ENCODE peak calls at places on chromosomes 12 and 14, in nine cellular contexts. T, B, I, Z, L, E, P, X and Y are unnamed samples. For H3K27me3, the result is how much of the 10 kb centered on the place peaks cover.

GRCh38 chr12:110498984-110499706 is 2.8 kb downstream of the VPS29 start:
- DNase-seq in T (no peak), B (no peak), I (no peak), Z (no peak), L (peak), E (peak), P (no peak), X (no peak), Y (no peak)

GRCh38 chr14:35963209-35963608 is 137.1 kb downstream of the BRMS1L start:
- DNase-seq in T (no peak), B (no peak), I (peak), Z (no peak), L (peak), E (no peak), P (no peak), X (no peak), Y (no peak)

GRCh38 chr12:121214171-121214777 is 4.3 kb downstream of the P2RX4 start:
- DNase-seq in T (no peak), B (no peak), I (no peak), Z (no peak), L (no peak), E (peak), P (no peak), X (no peak), Y (no peak)

GRCh38 chr12:87806310-87806709 is 222.9 kb downstream of the C12orf50 start:
- DNase-seq in T (no peak), B (no peak), I (no peak), Z (no peak), L (no peak), E (no peak), P (no peak), X (no peak), Y (no peak)

GRCh38 chr14:103281496-103282231 is 52.4 kb upstream of the EIF5 start:
- DNase-seq in T (peak), B (no peak), I (peak), Z (peak), L (peak), E (peak), P (no peak), X (peak), Y (peak)

GRCh38 chr12:63294327-63294632 is 143.3 kb upstream of the AVPR1A start:
- DNase-seq in T (no peak), B (no peak), I (no peak), Z (no peak), L (peak), E (peak), P (no peak), X (no peak), Y (no peak)

GRCh38 chr12:19925881-19926665 is 442.3 kb upstream of the PDE3A start:
- DNase-seq in T (no peak), B (no peak), I (no peak), Z (no peak), L (no peak), E (no peak), P (no peak), X (no peak), Y (no peak)

GRCh38 chr12:110234197-110235154 is 46.6 kb upstream of the ATP2A2 start:
- DNase-seq in T (no peak), B (no peak), I (no peak), Z (no peak), L (no peak), E (no peak), P (no peak), X (no peak), Y (no peak)

GRCh38 chr14:91302391-91302790 is 57.9 kb upstream of the GPR68 start:
- DNase-seq in T (no peak), B (no peak), I (no peak), Z (no peak), L (no peak), E (no peak), P (no peak), X (no peak), Y (no peak)

GRCh38 chr12:131113562-131113961 is 159.9 kb downstream of the ADGRD1 start:
- DNase-seq in T (no peak), B (no peak), I (no peak), Z (no peak), L (no peak), E (no peak), P (no peak), X (no peak), Y (no peak)

GRCh38 chr12:132904718-132905328 is 17.4 kb upstream of the CHFR start:
- DNase-seq in T (peak), B (peak), I (peak), Z (peak), L (no peak), E (peak), P (no peak), X (peak), Y (peak)

GRCh38 chr12:32365473-32366064 is 33.8 kb upstream of the FGD4 start:
- DNase-seq in T (peak), B (no peak), I (peak), Z (peak), L (peak), E (peak), P (peak), X (peak), Y (peak)

GRCh38 chr12:132558861-132559623 is 51.3 kb downstream of the LRCOL1 start:
- DNase-seq in T (no peak), B (no peak), I (peak), Z (no peak), L (no peak), E (no peak), P (no peak), X (peak), Y (no peak)

GRCh38 chr14:91417134-91417982 is at the start of gene CCDC88C:
- DNase-seq in T (peak), B (no peak), I (peak), Z (peak), L (peak), E (peak), P (no peak), X (peak), Y (peak)

GRCh38 chr12:92927055-92927435 is 2.0 kb downstream of the EEA1 start:
- DNase-seq in T (peak), B (no peak), I (peak), Z (peak), L (peak), E (peak), P (no peak), X (no peak), Y (peak)

GRCh38 chr12:47079894-47080724 is at the start of gene AMIGO2:
- DNase-seq in T (peak), B (peak), I (peak), Z (peak), L (no peak), E (peak), P (no peak), X (no peak), Y (peak)

GRCh38 chr12:25992026-25992782 is 33.7 kb downstream of the RASSF8 start:
- DNase-seq in T (no peak), B (no peak), I (no peak), Z (no peak), L (no peak), E (peak), P (no peak), X (no peak), Y (no peak)

GRCh38 chr12:78392918-78393317 is 471.7 kb upstream of the SYT1 start:
- DNase-seq in T (no peak), B (no peak), I (no peak), Z (no peak), L (no peak), E (peak), P (no peak), X (peak), Y (no peak)

GRCh38 chr14:85528882-85529585 is 910 bp upstream of the FLRT2 start:
- DNase-seq in T (no peak), B (no peak), I (peak), Z (no peak), L (no peak), E (peak), P (no peak), X (no peak), Y (peak)
- H3K27me3 ChIP-seq in T (under half), B (under half), I (under half), Z (under half), L (under half), E (under half), P (under half), X (under half), Y (under half)

GRCh38 chr12:23528316-23528715 is 421.2 kb downstream of the SOX5 start:
- DNase-seq in T (no peak), B (no peak), I (no peak), Z (no peak), L (no peak), E (no peak), P (no peak), X (no peak), Y (no peak)
- TF ChIP-seq CTCF in T (no peak), B (no peak), I (no peak), Z (no peak), L (no peak), E (no peak), P (no peak), X (no peak), Y (peak)

DNA sequence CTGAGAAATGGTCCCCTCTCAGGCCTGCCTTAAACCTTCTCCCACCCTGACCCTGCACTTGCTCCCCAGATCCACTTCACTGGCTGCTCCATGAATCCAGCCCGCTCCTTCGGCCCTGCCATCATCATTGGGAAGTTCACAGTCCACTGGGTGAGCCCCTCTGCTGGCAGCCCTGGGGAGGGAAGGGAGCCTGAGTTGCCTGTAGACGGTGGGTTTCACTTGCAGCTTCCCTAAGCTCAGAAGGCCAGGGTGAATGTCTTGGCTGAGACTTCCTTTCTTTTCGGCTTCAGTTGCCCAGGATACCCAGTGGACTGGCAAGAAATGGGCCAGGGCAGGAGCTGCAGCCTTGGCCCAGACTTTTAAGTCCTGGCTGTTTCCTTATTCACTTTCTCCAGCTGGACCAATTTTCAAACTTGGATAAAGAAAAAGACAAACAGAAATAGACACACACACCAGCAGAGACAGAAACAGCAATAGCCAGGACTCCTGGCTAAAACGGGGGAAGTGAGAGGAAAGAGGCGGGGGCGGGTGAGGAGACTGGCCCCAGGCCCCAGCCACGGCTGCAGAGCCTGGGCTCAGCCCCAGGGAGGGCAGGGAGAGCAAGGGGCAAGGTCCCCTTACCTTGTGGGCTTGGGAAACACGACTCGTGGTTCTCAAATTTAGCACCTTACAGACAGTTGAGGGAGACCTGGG is 2.1 kb downstream of the AQP6 start:
- DNase-seq in T (no peak), B (peak), I (no peak), Z (no peak), L (no peak), E (no peak), P (no peak), X (no peak), Y (peak)
- H3K27me3 ChIP-seq in T (under half), B (under half), I (under half), Z (under half), L (under half), E (under half), P (under half), X (under half), Y (under half)

GRCh38 chr12:2009623-2010022 is 5.4 kb upstream of the DCP1B start:
- DNase-seq in T (peak), B (no peak), I (no peak), Z (no peak), L (peak), E (no peak), P (no peak), X (no peak), Y (no peak)

GRCh38 chr12:2003676-2004112 is 563 bp downstream of the DCP1B start:
- DNase-seq in T (no peak), B (no peak), I (no peak), Z (no peak), L (no peak), E (no peak), P (no peak), X (peak), Y (no peak)

GRCh38 chr12:2008677-2009076 is 4.4 kb upstream of the DCP1B start:
- DNase-seq in T (no peak), B (no peak), I (no peak), Z (no peak), L (no peak), E (peak), P (no peak), X (no peak), Y (no peak)

GRCh38 chr12:2004113-2004929 is at the start of gene DCP1B:
- DNase-seq in T (peak), B (peak), I (peak), Z (peak), L (peak), E (peak), P (peak), X (peak), Y (peak)
- TF ChIP-seq CTCF in T (no peak), B (peak), I (peak), Z (no peak), L (peak), E (no peak), P (no peak), X (peak), Y (peak)

GRCh38 chr14:53964249-53964648 is 7.6 kb upstream of the BMP4 start:
- DNase-seq in T (no peak), B (no peak), I (no peak), Z (no peak), L (no peak), E (peak), P (no peak), X (no peak), Y (no peak)

GRCh38 chr14:53969326-53969725 is 12.7 kb upstream of the BMP4 start:
- DNase-seq in T (no peak), B (no peak), I (no peak), Z (no peak), L (no peak), E (no peak), P (no peak), X (no peak), Y (no peak)

GRCh38 chr14:53967606-53968005 is 11.0 kb upstream of the BMP4 start:
- DNase-seq in T (no peak), B (no peak), I (no peak), Z (no peak), L (no peak), E (no peak), P (no peak), X (no peak), Y (no peak)

GRCh38 chr14:53971501-53971900 is 14.9 kb upstream of the BMP4 start:
- DNase-seq in T (no peak), B (no peak), I (no peak), Z (no peak), L (no peak), E (no peak), P (no peak), X (no peak), Y (no peak)

DNA sequence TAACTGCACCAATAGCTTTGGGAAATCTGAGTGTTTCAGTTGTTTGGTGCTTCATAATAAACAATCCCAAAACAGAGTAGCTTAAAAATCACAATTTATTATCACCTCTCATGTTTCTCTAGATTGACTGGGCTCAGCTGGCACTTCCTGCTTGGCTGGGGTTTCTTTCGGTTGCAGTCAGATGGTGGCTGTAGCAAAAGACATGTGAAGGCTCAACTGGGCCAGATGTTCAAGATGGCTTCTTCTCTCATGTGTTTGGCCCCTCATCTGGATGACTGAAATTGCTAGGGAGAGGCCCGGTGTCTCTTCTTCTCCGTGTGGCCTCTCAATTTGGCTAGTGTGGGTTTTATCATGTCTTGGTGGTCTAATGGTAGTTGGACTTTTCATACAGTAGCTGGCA is 12.1 kb upstream of the BMP4 start:
- DNase-seq in T (no peak), B (no peak), I (no peak), Z (no peak), L (no peak), E (no peak), P (no peak), X (no peak), Y (no peak)
- H3K27me3 ChIP-seq in T (under half), B (under half), I (under half), Z (under half), L (under half), E (under half), P (under half), X (under half), Y (under half)

DNA sequence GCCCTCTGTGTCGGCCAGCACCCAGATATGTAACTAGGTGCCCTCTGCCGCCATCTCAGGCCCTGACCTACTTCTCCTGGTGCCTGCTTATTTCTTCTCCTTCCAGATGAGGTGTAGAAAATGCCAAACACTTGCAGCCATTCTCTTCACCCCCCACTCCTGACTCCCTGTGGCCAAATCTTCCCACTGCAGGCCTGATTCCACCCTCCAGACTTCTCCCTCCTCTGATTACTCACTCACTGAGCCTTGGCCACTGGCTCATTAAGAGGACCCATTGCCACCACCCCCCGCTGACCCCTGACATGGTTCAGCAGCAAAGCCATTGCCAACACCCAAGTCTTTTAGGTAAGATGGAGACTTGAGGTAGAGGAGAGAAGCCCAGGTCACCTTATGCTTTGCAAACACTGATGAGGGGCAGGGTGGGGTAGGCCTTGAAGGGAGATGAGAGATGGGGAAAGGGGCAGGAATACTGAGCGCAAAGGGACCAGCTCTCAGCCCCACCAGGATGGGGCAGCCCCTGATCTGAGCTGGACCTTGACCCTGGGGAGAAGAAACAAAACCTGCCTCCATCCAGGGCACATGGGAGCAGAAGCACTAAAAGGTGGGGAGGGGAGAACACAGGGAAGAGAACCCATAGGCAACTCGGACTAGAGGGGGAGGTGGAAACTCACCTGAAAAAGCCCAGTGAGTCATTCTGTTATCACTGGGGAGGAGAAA is 25.1 kb upstream of the ANO2 start:
- DNase-seq in T (no peak), B (no peak), I (no peak), Z (no peak), L (no peak), E (no peak), P (no peak), X (no peak), Y (peak)
- TF ChIP-seq CTCF in T (no peak), B (no peak), I (peak), Z (no peak), L (no peak), E (no peak), P (no peak), X (no peak), Y (peak)

GRCh38 chr12:51828951-51829581 is 19.5 kb downstream of the FIGNL2 start:
- DNase-seq in T (no peak), B (no peak), I (peak), Z (no peak), L (no peak), E (no peak), P (no peak), X (no peak), Y (peak)

GRCh38 chr12:51826881-51827280 is 21.6 kb downstream of the FIGNL2 start:
- DNase-seq in T (no peak), B (no peak), I (no peak), Z (no peak), L (no peak), E (no peak), P (no peak), X (no peak), Y (no peak)

GRCh38 chr12:51825216-51825615 is 23.3 kb downstream of the FIGNL2 start:
- DNase-seq in T (no peak), B (no peak), I (no peak), Z (no peak), L (no peak), E (no peak), P (no peak), X (no peak), Y (no peak)

GRCh38 chr12:51829641-51830040 is 18.9 kb downstream of the FIGNL2 start:
- DNase-seq in T (no peak), B (no peak), I (no peak), Z (no peak), L (no peak), E (no peak), P (no peak), X (no peak), Y (no peak)

GRCh38 chr12:51827925-51828818 is 20.3 kb downstream of the FIGNL2 start:
- DNase-seq in T (no peak), B (no peak), I (no peak), Z (no peak), L (no peak), E (peak), P (no peak), X (no peak), Y (no peak)
- H3K27me3 ChIP-seq in T (under half), B (under half), I (under half), Z (under half), L (under half), E (under half), P (under half), X (under half), Y (under half)

GRCh38 chr12:113361574-113362370 is 3.4 kb downstream of the PLBD2 start:
- DNase-seq in T (no peak), B (no peak), I (no peak), Z (no peak), L (no peak), E (no peak), P (no peak), X (no peak), Y (no peak)

GRCh38 chr12:113364698-113365097 is 6.3 kb downstream of the PLBD2 start:
- DNase-seq in T (no peak), B (no peak), I (no peak), Z (no peak), L (no peak), E (no peak), P (no peak), X (no peak), Y (no peak)

GRCh38 chr12:113358381-113359132 is at the start of gene PLBD2:
- DNase-seq in T (peak), B (peak), I (peak), Z (peak), L (peak), E (peak), P (no peak), X (peak), Y (peak)

GRCh38 chr12:113359133-113359938 is 949 bp downstream of the PLBD2 start:
- DNase-seq in T (no peak), B (peak), I (no peak), Z (peak), L (no peak), E (peak), P (no peak), X (peak), Y (no peak)

GRCh38 chr12:113359939-113360748 is 1.8 kb downstream of the PLBD2 start:
- DNase-seq in T (no peak), B (no peak), I (no peak), Z (no peak), L (peak), E (peak), P (no peak), X (no peak), Y (peak)
- TF ChIP-seq CTCF in T (peak), B (no peak), I (peak), Z (no peak), L (peak), E (peak), P (no peak), X (no peak), Y (peak)